ENCODE peak calls at places on chromosomes 16 and 17, in four cellular contexts. One of them, this sample, is unnamed.

GRCh38 chr17:71638668-71639067 is 482.2 kb upstream of the SOX9 start:
- DNase-seq in endothelial cell: no peak
- DNase-seq in astrocyte of the spinal cord: no peak
- DNase-seq in CD4-positive, alpha-beta T cell: no peak
- DNase-seq in this sample: no peak

GRCh38 chr16:73196670-73197069 is 148.7 kb upstream of the ZFHX3 start:
- DNase-seq in endothelial cell: peak
- DNase-seq in astrocyte of the spinal cord: peak
- DNase-seq in CD4-positive, alpha-beta T cell: no peak
- DNase-seq in this sample: peak

GRCh38 chr16:50538411-50539052 is 9.7 kb upstream of the NKD1 start:
- DNase-seq in endothelial cell: no peak
- DNase-seq in astrocyte of the spinal cord: no peak
- DNase-seq in CD4-positive, alpha-beta T cell: no peak
- DNase-seq in this sample: no peak

GRCh38 chr16:5581963-5582362 is 484.4 kb upstream of the EEF2KMT start:
- DNase-seq in endothelial cell: no peak
- DNase-seq in astrocyte of the spinal cord: no peak
- DNase-seq in CD4-positive, alpha-beta T cell: no peak
- DNase-seq in this sample: peak

GRCh38 chr17:47257651-47258339 is 4.2 kb downstream of the ITGB3 start:
- DNase-seq in endothelial cell: no peak
- DNase-seq in astrocyte of the spinal cord: peak
- DNase-seq in CD4-positive, alpha-beta T cell: no peak
- DNase-seq in this sample: no peak

GRCh38 chr16:54359555-54359954 is 73.0 kb upstream of the IRX3 start:
- DNase-seq in endothelial cell: no peak
- DNase-seq in astrocyte of the spinal cord: no peak
- DNase-seq in CD4-positive, alpha-beta T cell: no peak
- DNase-seq in this sample: no peak

GRCh38 chr17:74605361-74605760 is 13.3 kb upstream of the CD300LD start:
- DNase-seq in endothelial cell: no peak
- DNase-seq in astrocyte of the spinal cord: peak
- DNase-seq in CD4-positive, alpha-beta T cell: no peak
- DNase-seq in this sample: no peak

GRCh38 chr17:63762106-63763078 is 11.0 kb downstream of the CCDC47 start:
- DNase-seq in endothelial cell: no peak
- DNase-seq in astrocyte of the spinal cord: no peak
- DNase-seq in CD4-positive, alpha-beta T cell: no peak
- DNase-seq in this sample: no peak

GRCh38 chr17:63189082-63189481 is 223.0 kb downstream of the TANC2 start:
- DNase-seq in endothelial cell: no peak
- DNase-seq in astrocyte of the spinal cord: peak
- DNase-seq in CD4-positive, alpha-beta T cell: no peak
- DNase-seq in this sample: no peak

GRCh38 chr17:4573682-4574081 is 10.6 kb upstream of the SMTNL2 start:
- DNase-seq in endothelial cell: no peak
- DNase-seq in astrocyte of the spinal cord: no peak
- DNase-seq in CD4-positive, alpha-beta T cell: peak
- DNase-seq in this sample: no peak

GRCh38 chr17:41620583-41621434 is 3.6 kb downstream of the KRT17 start:
- DNase-seq in endothelial cell: no peak
- DNase-seq in astrocyte of the spinal cord: no peak
- DNase-seq in CD4-positive, alpha-beta T cell: no peak
- DNase-seq in this sample: no peak

GRCh38 chr16:55668337-55669281 is 12.8 kb downstream of the SLC6A2 start:
- DNase-seq in endothelial cell: peak
- DNase-seq in astrocyte of the spinal cord: no peak
- DNase-seq in CD4-positive, alpha-beta T cell: no peak
- DNase-seq in this sample: no peak

GRCh38 chr16:74724820-74725549 is 24.3 kb upstream of the MLKL start:
- DNase-seq in endothelial cell: no peak
- DNase-seq in astrocyte of the spinal cord: peak
- DNase-seq in CD4-positive, alpha-beta T cell: no peak
- DNase-seq in this sample: no peak
- TF ChIP-seq CTCF in endothelial cell: no peak
- TF ChIP-seq CTCF in astrocyte of the spinal cord: peak
- TF ChIP-seq CTCF in CD4-positive, alpha-beta T cell: no peak
- TF ChIP-seq CTCF in this sample: no peak

DNA sequence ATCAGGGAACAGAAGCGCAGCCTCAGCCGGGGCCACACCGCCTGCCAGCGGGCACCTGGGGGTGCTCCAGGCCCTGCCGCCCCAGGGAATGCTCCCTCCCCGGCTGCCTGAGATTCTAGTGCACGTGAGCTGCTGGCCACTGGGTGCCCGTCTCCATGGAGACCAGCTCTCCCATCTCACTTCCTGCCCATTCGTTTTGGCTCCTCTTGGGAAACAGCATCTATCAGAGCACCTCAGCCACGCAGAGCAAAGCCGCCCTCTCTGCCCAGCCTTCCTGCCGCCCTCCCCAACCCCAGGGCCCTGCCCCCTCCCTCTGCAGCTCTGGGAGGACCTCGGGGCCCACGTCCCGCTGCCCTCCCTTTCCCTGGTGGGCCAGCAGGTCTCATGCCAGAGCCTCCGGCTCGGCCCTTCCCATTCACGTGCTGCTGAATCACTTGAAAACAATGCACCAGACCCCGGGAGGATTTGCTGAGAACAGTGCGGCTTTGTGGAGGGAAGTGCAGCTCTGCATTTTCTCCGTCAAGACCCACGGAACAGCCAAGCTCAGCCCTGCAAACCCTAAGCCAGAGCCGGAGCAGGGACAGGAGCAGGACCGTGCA is 19.4 kb downstream of the CEP295NL start:
- DNase-seq in endothelial cell: peak
- DNase-seq in astrocyte of the spinal cord: peak
- DNase-seq in CD4-positive, alpha-beta T cell: no peak
- DNase-seq in this sample: peak
- TF ChIP-seq CTCF in endothelial cell: no peak
- TF ChIP-seq CTCF in astrocyte of the spinal cord: no peak
- TF ChIP-seq CTCF in CD4-positive, alpha-beta T cell: no peak
- TF ChIP-seq CTCF in this sample: no peak

GRCh38 chr16:72068930-72069329 is 5.9 kb downstream of the HPR start:
- DNase-seq in endothelial cell: no peak
- DNase-seq in astrocyte of the spinal cord: no peak
- DNase-seq in CD4-positive, alpha-beta T cell: no peak
- DNase-seq in this sample: no peak
- TF ChIP-seq CTCF in endothelial cell: no peak
- TF ChIP-seq CTCF in astrocyte of the spinal cord: no peak
- TF ChIP-seq CTCF in CD4-positive, alpha-beta T cell: no peak
- TF ChIP-seq CTCF in this sample: no peak

GRCh38 chr17:19613979-19614378 is 34.6 kb upstream of the ALDH3A2 start:
- DNase-seq in endothelial cell: no peak
- DNase-seq in astrocyte of the spinal cord: no peak
- DNase-seq in CD4-positive, alpha-beta T cell: no peak
- DNase-seq in this sample: no peak
- TF ChIP-seq CTCF in endothelial cell: no peak
- TF ChIP-seq CTCF in astrocyte of the spinal cord: no peak
- TF ChIP-seq CTCF in CD4-positive, alpha-beta T cell: no peak
- TF ChIP-seq CTCF in this sample: no peak

DNA sequence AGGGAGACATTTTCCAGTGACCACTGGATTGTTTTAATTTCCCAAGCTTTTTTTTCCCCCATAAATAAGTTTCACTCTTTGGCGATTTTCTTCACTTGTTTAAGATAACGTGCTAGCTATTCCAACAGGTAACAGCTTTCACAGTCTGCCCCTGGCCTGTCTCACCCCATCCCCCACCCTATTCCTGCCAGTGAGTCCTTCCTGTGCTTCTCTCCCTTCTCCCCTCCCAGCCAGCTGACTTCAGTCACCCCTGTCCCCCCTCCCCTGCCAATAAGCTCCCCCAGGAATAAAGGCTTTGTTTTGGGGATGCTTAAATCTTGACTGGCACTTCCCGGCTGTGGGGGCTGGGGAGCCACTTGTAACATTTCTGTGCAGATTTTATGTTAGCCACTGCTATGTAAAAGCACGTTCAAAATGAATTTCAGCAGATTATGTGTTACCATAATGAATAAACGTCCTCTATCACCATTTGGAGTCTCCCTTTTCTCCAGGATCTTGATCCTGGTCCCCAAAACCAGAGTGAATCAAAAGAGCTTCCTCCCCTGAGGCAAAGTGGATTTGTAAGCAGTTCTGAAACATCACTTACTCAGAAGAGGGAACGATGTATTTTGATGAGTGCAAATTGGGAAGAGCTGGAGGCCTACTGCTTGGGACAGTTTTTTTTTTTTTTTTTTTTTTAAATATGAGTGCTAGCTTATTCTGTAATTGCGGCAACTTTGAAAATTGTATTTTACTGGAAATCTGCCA is 58.2 kb downstream of the IGF2BP1 start:
- DNase-seq in endothelial cell: no peak
- DNase-seq in astrocyte of the spinal cord: no peak
- DNase-seq in CD4-positive, alpha-beta T cell: no peak
- DNase-seq in this sample: no peak
- TF ChIP-seq CTCF in endothelial cell: no peak
- TF ChIP-seq CTCF in astrocyte of the spinal cord: no peak
- TF ChIP-seq CTCF in CD4-positive, alpha-beta T cell: no peak
- TF ChIP-seq CTCF in this sample: no peak

DNA sequence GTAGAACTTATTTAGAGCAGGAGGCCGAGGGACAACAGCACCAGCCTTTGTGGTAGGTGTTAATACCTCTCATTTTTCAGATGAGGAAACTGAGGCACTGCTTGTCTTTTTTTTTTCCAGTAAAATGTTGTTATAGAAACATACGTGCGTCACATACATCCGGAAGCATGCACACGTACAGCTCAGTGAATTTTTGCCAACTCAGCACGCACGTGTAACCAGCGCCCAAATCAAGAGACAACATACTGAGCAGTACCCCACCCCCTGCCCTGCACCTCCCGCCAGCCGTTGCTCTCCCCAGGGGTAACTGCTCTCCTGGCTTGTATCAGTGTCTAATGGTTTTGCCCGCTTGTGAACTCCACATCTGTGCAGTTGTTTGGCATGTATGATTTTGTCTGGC is 92.0 kb downstream of the CMIP start:
- DNase-seq in endothelial cell: no peak
- DNase-seq in astrocyte of the spinal cord: no peak
- DNase-seq in CD4-positive, alpha-beta T cell: no peak
- DNase-seq in this sample: no peak
- TF ChIP-seq CTCF in endothelial cell: no peak
- TF ChIP-seq CTCF in astrocyte of the spinal cord: no peak
- TF ChIP-seq CTCF in CD4-positive, alpha-beta T cell: no peak
- TF ChIP-seq CTCF in this sample: no peak

GRCh38 chr16:29900102-29900887 is at the start of gene ASPHD1:
- DNase-seq in endothelial cell: peak
- DNase-seq in astrocyte of the spinal cord: peak
- DNase-seq in CD4-positive, alpha-beta T cell: no peak
- DNase-seq in this sample: peak

GRCh38 chr16:29900888-29901606 is 759 bp downstream of the ASPHD1 start:
- DNase-seq in endothelial cell: no peak
- DNase-seq in astrocyte of the spinal cord: no peak
- DNase-seq in CD4-positive, alpha-beta T cell: no peak
- DNase-seq in this sample: no peak

GRCh38 chr16:29898135-29898534 is 1.2 kb downstream of the SEZ6L2 start:
- DNase-seq in endothelial cell: no peak
- DNase-seq in astrocyte of the spinal cord: no peak
- DNase-seq in CD4-positive, alpha-beta T cell: no peak
- DNase-seq in this sample: peak

GRCh38 chr16:29898786-29899515 is 399 bp downstream of the SEZ6L2 start:
- DNase-seq in endothelial cell: peak
- DNase-seq in astrocyte of the spinal cord: no peak
- DNase-seq in CD4-positive, alpha-beta T cell: no peak
- DNase-seq in this sample: peak

GRCh38 chr16:29899516-29900101 is at the start of gene SEZ6L2:
- DNase-seq in endothelial cell: peak
- DNase-seq in astrocyte of the spinal cord: peak
- DNase-seq in CD4-positive, alpha-beta T cell: peak
- DNase-seq in this sample: peak
- TF ChIP-seq CTCF in endothelial cell: peak
- TF ChIP-seq CTCF in astrocyte of the spinal cord: no peak
- TF ChIP-seq CTCF in CD4-positive, alpha-beta T cell: no peak
- TF ChIP-seq CTCF in this sample: no peak

GRCh38 chr17:29929544-29930398 is at the start of gene SSH2:
- DNase-seq in endothelial cell: peak
- DNase-seq in astrocyte of the spinal cord: peak
- DNase-seq in CD4-positive, alpha-beta T cell: peak
- DNase-seq in this sample: peak

GRCh38 chr17:29931253-29931932 is 1.4 kb upstream of the SSH2 start:
- DNase-seq in endothelial cell: peak
- DNase-seq in astrocyte of the spinal cord: peak
- DNase-seq in CD4-positive, alpha-beta T cell: peak
- DNase-seq in this sample: peak

GRCh38 chr17:29930399-29931010 is 477 bp upstream of the SSH2 start:
- DNase-seq in endothelial cell: peak
- DNase-seq in astrocyte of the spinal cord: no peak
- DNase-seq in CD4-positive, alpha-beta T cell: no peak
- DNase-seq in this sample: peak

GRCh38 chr17:29936724-29937123 is 4.7 kb upstream of the EFCAB5 start:
- DNase-seq in endothelial cell: no peak
- DNase-seq in astrocyte of the spinal cord: no peak
- DNase-seq in CD4-positive, alpha-beta T cell: no peak
- DNase-seq in this sample: no peak

GRCh38 chr17:29933379-29933778 is 3.4 kb upstream of the SSH2 start:
- DNase-seq in endothelial cell: no peak
- DNase-seq in astrocyte of the spinal cord: peak
- DNase-seq in CD4-positive, alpha-beta T cell: no peak
- DNase-seq in this sample: no peak
- TF ChIP-seq CTCF in endothelial cell: no peak
- TF ChIP-seq CTCF in astrocyte of the spinal cord: peak
- TF ChIP-seq CTCF in CD4-positive, alpha-beta T cell: no peak
- TF ChIP-seq CTCF in this sample: no peak

GRCh38 chr16:8656376-8656775 is 18.0 kb upstream of the ABAT start:
- DNase-seq in endothelial cell: no peak
- DNase-seq in astrocyte of the spinal cord: no peak
- DNase-seq in CD4-positive, alpha-beta T cell: no peak
- DNase-seq in this sample: no peak

GRCh38 chr16:8663192-8664089 is 11.0 kb upstream of the ABAT start:
- DNase-seq in endothelial cell: no peak
- DNase-seq in astrocyte of the spinal cord: no peak
- DNase-seq in CD4-positive, alpha-beta T cell: no peak
- DNase-seq in this sample: no peak

GRCh38 chr16:8661703-8662102 is 12.7 kb upstream of the ABAT start:
- DNase-seq in endothelial cell: no peak
- DNase-seq in astrocyte of the spinal cord: no peak
- DNase-seq in CD4-positive, alpha-beta T cell: no peak
- DNase-seq in this sample: no peak

GRCh38 chr16:8665529-8665928 is 8.9 kb upstream of the ABAT start:
- DNase-seq in endothelial cell: no peak
- DNase-seq in astrocyte of the spinal cord: no peak
- DNase-seq in CD4-positive, alpha-beta T cell: no peak
- DNase-seq in this sample: no peak

GRCh38 chr16:8660841-8661301 is 13.5 kb upstream of the ABAT start:
- DNase-seq in endothelial cell: peak
- DNase-seq in astrocyte of the spinal cord: peak
- DNase-seq in CD4-positive, alpha-beta T cell: peak
- DNase-seq in this sample: peak
- TF ChIP-seq CTCF in endothelial cell: peak
- TF ChIP-seq CTCF in astrocyte of the spinal cord: peak
- TF ChIP-seq CTCF in CD4-positive, alpha-beta T cell: peak
- TF ChIP-seq CTCF in this sample: peak

GRCh38 chr16:30656974-30657865 is 1.0 kb upstream of the FBRS start:
- DNase-seq in endothelial cell: no peak
- DNase-seq in astrocyte of the spinal cord: no peak
- DNase-seq in CD4-positive, alpha-beta T cell: no peak
- DNase-seq in this sample: no peak

GRCh38 chr16:30660424-30661251 is 2.4 kb downstream of the FBRS start:
- DNase-seq in endothelial cell: no peak
- DNase-seq in astrocyte of the spinal cord: peak
- DNase-seq in CD4-positive, alpha-beta T cell: peak
- DNase-seq in this sample: no peak

GRCh38 chr16:30659507-30660423 is 1.5 kb downstream of the FBRS start:
- DNase-seq in endothelial cell: no peak
- DNase-seq in astrocyte of the spinal cord: peak
- DNase-seq in CD4-positive, alpha-beta T cell: peak
- DNase-seq in this sample: peak

GRCh38 chr16:30657866-30658730 is at the start of gene FBRS:
- DNase-seq in endothelial cell: peak
- DNase-seq in astrocyte of the spinal cord: peak
- DNase-seq in CD4-positive, alpha-beta T cell: peak
- DNase-seq in this sample: peak

GRCh38 chr16:30658731-30659506 is 688 bp downstream of the FBRS start:
- DNase-seq in endothelial cell: peak
- DNase-seq in astrocyte of the spinal cord: peak
- DNase-seq in CD4-positive, alpha-beta T cell: no peak
- DNase-seq in this sample: peak
- TF ChIP-seq CTCF in endothelial cell: no peak
- TF ChIP-seq CTCF in astrocyte of the spinal cord: no peak
- TF ChIP-seq CTCF in CD4-positive, alpha-beta T cell: no peak
- TF ChIP-seq CTCF in this sample: no peak

This sample was measured in nephron progenitor cell.